ENCODE peak calls at places on chromosomes 5 and 9, in ten cellular contexts. H is mesothelial cell of epicardium, E is cardiac fibroblast, S is WTC11, X is uterus, O is glutamatergic neuron, Z is endothelial cell, N is body of pancreas, K is endodermal cell, W is prostate gland. D is an unnamed sample.

GRCh38 chr5:40386293-40386692 is 293.4 kb upstream of the PTGER4 start:
- DNase-seq in H (no peak), E (no peak), S (no peak), X (no peak), O (no peak), Z (no peak), N (no peak), K (no peak), W (no peak), D (no peak)

GRCh38 chr9:76646249-76646648 is 118.0 kb upstream of the PCA3 start:
- DNase-seq in H (no peak), E (peak), S (no peak), X (no peak), O (no peak), Z (no peak), N (peak), K (no peak), W (no peak), D (no peak)

GRCh38 chr9:81546498-81546897 is 142.8 kb downstream of the TLE1 start:
- DNase-seq in H (no peak), E (no peak), S (no peak), X (no peak), O (no peak), Z (no peak), N (no peak), K (no peak), W (no peak), D (no peak)

GRCh38 chr5:109561447-109561846 is 128.3 kb upstream of the MAN2A1 start:
- DNase-seq in H (no peak), E (no peak), S (no peak), X (no peak), O (no peak), Z (no peak), N (no peak), K (no peak), W (no peak), D (no peak)

GRCh38 chr9:132356276-132356924 is 1.6 kb upstream of the SETX start:
- DNase-seq in H (no peak), E (no peak), S (peak), X (no peak), O (no peak), Z (no peak), N (no peak), K (peak), W (no peak), D (no peak)

GRCh38 chr5:53934126-53934856 is 373.9 kb downstream of the NDUFS4 start:
- DNase-seq in H (peak), E (peak), S (no peak), X (no peak), O (no peak), Z (no peak), N (no peak), K (no peak), W (no peak), D (no peak)

GRCh38 chr9:132881826-132882225 is 3.1 kb downstream of the SPACA9 start:
- DNase-seq in H (no peak), E (no peak), S (no peak), X (no peak), O (no peak), Z (no peak), N (no peak), K (no peak), W (no peak), D (peak)

GRCh38 chr5:14261237-14261636 is 118.1 kb downstream of the TRIO start:
- DNase-seq in H (no peak), E (no peak), S (no peak), X (no peak), O (no peak), Z (no peak), N (no peak), K (no peak), W (no peak), D (no peak)

GRCh38 chr5:14870347-14871083 is 1.1 kb downstream of the ANKH start:
- DNase-seq in H (no peak), E (no peak), S (no peak), X (peak), O (peak), Z (peak), N (no peak), K (no peak), W (peak), D (no peak)

GRCh38 chr5:165829504-165829903 is 2324.1 kb downstream of the MAT2B start:
- DNase-seq in H (no peak), E (no peak), S (no peak), X (no peak), O (no peak), Z (no peak), N (no peak), K (no peak), W (no peak), D (no peak)

GRCh38 chr5:19240150-19240549 is 747.9 kb downstream of the CDH18 start:
- DNase-seq in H (no peak), E (peak), S (no peak), X (no peak), O (no peak), Z (no peak), N (no peak), K (no peak), W (no peak), D (no peak)

GRCh38 chr9:125631391-125632085 is 75.5 kb downstream of the MAPKAP1 start:
- DNase-seq in H (no peak), E (peak), S (no peak), X (no peak), O (no peak), Z (peak), N (no peak), K (no peak), W (peak), D (no peak)

DNA sequence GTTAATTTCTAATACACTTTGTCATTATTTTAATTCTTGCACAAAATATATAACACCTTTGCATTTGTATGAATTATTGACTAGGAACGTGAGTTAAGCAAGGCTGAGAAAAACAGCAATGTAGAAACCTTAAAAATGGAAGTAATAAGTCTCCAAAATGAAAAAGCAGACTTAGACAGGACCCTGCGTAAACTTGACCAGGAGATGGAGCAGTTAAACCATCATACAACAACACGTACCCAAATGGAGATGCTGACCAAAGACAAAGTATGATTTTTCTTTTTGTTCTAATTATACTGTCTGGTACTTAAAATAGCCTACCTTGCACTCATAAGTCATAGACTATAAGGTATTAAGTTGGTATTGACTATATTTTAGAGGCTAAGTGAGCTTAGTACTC is 34.4 kb downstream of the RAD50 start:
- DNase-seq in H (no peak), E (peak), S (no peak), X (no peak), O (no peak), Z (no peak), N (no peak), K (no peak), W (no peak), D (no peak)
- TF ChIP-seq CTCF in H (no peak), E (no peak), S (no peak), X (no peak), O (no peak), Z (no peak), N (no peak), K (peak), W (no peak), D (peak)

GRCh38 chr5:140802781-140803271 is 2.0 kb downstream of the PCDHA3 start:
- DNase-seq in H (no peak), E (no peak), S (no peak), X (no peak), O (no peak), Z (no peak), N (no peak), K (peak), W (no peak), D (peak)

GRCh38 chr5:140796718-140797095 is 2.1 kb downstream of the PCDHA2 start:
- DNase-seq in H (no peak), E (no peak), S (no peak), X (no peak), O (no peak), Z (no peak), N (no peak), K (peak), W (no peak), D (peak)

GRCh38 chr5:140806834-140807775 is at the start of gene PCDHA4:
- DNase-seq in H (peak), E (peak), S (peak), X (peak), O (peak), Z (peak), N (peak), K (peak), W (no peak), D (no peak)

GRCh38 chr5:140800816-140801493 is at the start of gene PCDHA3:
- DNase-seq in H (no peak), E (peak), S (no peak), X (no peak), O (no peak), Z (no peak), N (peak), K (no peak), W (no peak), D (no peak)

GRCh38 chr5:140801494-140801841 is 611 bp downstream of the PCDHA3 start:
- DNase-seq in H (no peak), E (peak), S (no peak), X (no peak), O (no peak), Z (no peak), N (peak), K (peak), W (no peak), D (no peak)
- TF ChIP-seq CTCF in H (no peak), E (no peak), S (peak), X (peak), O (no peak), Z (no peak), N (peak), K (peak), W (no peak), D (no peak)

DNA sequence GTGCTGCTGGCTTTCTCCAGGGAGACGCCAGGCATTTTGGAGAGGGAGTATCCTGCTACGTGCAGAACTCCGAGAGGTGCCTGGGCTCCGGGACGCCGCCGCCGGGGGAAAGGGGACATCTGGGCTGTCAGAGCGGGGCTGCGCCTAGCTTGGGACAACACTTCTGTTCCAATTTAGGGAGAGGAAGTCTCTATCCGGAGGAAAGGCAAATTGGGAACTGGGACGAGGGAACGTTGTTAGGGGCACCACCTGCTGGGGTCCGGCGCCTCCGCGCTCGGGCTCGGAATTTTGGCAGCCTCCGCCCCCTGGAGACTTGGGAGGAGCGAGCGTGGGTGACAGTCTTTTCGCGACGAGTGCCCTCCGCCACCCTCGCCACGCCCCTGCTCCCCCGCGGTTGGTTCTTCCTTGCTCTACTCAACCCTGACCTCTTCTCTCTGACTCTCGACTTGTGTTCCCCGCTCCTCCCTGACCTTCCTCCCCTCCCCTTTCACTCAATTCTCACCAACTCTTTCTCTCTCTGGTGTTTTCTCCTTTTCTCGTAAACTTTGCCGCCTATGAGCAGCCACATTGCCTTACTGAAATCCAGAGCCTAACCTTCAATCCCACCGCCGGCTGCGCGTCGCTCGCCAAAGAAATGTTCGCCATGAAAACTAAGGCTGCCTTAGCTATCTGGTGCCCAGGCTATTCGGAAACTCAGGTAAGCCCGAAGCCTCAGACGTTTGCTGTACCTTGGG is 1.6 kb downstream of the TSLP start:
- DNase-seq in H (peak), E (peak), S (peak), X (peak), O (peak), Z (peak), N (peak), K (peak), W (peak), D (peak)
- TF ChIP-seq CTCF in H (no peak), E (no peak), S (no peak), X (no peak), O (no peak), Z (no peak), N (no peak), K (peak), W (no peak), D (peak)

GRCh38 chr9:101727621-101728524 is 10.6 kb downstream of the GRIN3A start:
- DNase-seq in H (no peak), E (peak), S (peak), X (no peak), O (peak), Z (peak), N (peak), K (peak), W (no peak), D (no peak)
- TF ChIP-seq CTCF in H (peak), E (peak), S (peak), X (no peak), O (peak), Z (peak), N (peak), K (peak), W (no peak), D (peak)

GRCh38 chr5:140107312-140108092 is 6.4 kb upstream of the PURA start:
- DNase-seq in H (peak), E (peak), S (peak), X (peak), O (peak), Z (peak), N (peak), K (peak), W (peak), D (peak)
- TF ChIP-seq CTCF in H (no peak), E (no peak), S (no peak), X (no peak), O (no peak), Z (no peak), N (no peak), K (no peak), W (no peak), D (peak)

GRCh38 chr5:83720805-83721431 is at the start of gene HAPLN1:
- DNase-seq in H (no peak), E (no peak), S (peak), X (no peak), O (no peak), Z (peak), N (no peak), K (peak), W (no peak), D (no peak)

GRCh38 chr5:83724915-83725314 is 4.3 kb upstream of the HAPLN1 start:
- DNase-seq in H (no peak), E (no peak), S (no peak), X (no peak), O (no peak), Z (no peak), N (no peak), K (no peak), W (no peak), D (no peak)

GRCh38 chr5:83724001-83724400 is 3.3 kb upstream of the HAPLN1 start:
- DNase-seq in H (no peak), E (no peak), S (no peak), X (no peak), O (no peak), Z (no peak), N (no peak), K (no peak), W (no peak), D (no peak)

GRCh38 chr5:83718936-83719495 is 1.6 kb downstream of the HAPLN1 start:
- DNase-seq in H (no peak), E (no peak), S (no peak), X (no peak), O (no peak), Z (no peak), N (no peak), K (no peak), W (no peak), D (no peak)

GRCh38 chr5:83721878-83722779 is 1.5 kb upstream of the HAPLN1 start:
- DNase-seq in H (peak), E (peak), S (peak), X (no peak), O (peak), Z (peak), N (peak), K (peak), W (peak), D (peak)
- TF ChIP-seq CTCF in H (no peak), E (peak), S (no peak), X (no peak), O (no peak), Z (no peak), N (no peak), K (peak), W (no peak), D (peak)